ENCODE peak calls at places on chromosomes 1 and 21, in eight cellular contexts. H, T, O, K, E, S, Z and B are unnamed samples.
A peak's percentile ranks its signal among the peaks of the same experiment; 100 is the strongest.

GRCh38 chr1:241637604-241638003 is 2.6 kb downstream of the CHML start:
- DNase-seq in H (no peak), T (no peak), O (peak; percentile 56), K (no peak), E (no peak), S (peak; percentile 75), Z (no peak), B (no peak)

GRCh38 chr1:93964777-93965200 is 55.6 kb upstream of the GCLM start:
- DNase-seq in H (no peak), T (no peak), O (peak; percentile 38), K (no peak), E (no peak), S (peak; percentile 53), Z (no peak), B (peak; percentile 34)

GRCh38 chr1:13699510-13699909 is 478 bp upstream of the PRDM2 start:
- DNase-seq in H (no peak), T (no peak), O (peak; percentile 4), K (no peak), E (peak; percentile 11), S (peak; percentile 16), Z (no peak), B (no peak)

GRCh38 chr1:49013046-49013445 is 236.4 kb upstream of the BEND5 start:
- DNase-seq in H (no peak), T (no peak), O (no peak), K (no peak), E (no peak), S (no peak), Z (no peak), B (no peak)

GRCh38 chr1:62325696-62326095 is 6.5 kb upstream of the KANK4 start:
- DNase-seq in H (peak; percentile 9), T (no peak), O (peak; percentile 88), K (no peak), E (no peak), S (no peak), Z (no peak), B (no peak)

GRCh38 chr1:207027221-207027777 is 5.3 kb downstream of the C1orf116 start:
- DNase-seq in H (no peak), T (no peak), O (peak; percentile 83), K (no peak), E (no peak), S (no peak), Z (peak; percentile 52), B (no peak)

GRCh38 chr21:14097881-14098499 is 112.8 kb downstream of the LIPI start:
- DNase-seq in H (no peak), T (no peak), O (no peak), K (no peak), E (no peak), S (no peak), Z (no peak), B (no peak)

GRCh38 chr1:47436304-47436978 is 1.4 kb upstream of the FOXD2 start:
- DNase-seq in H (peak; percentile 30), T (peak; percentile 81), O (peak; percentile 80), K (peak; percentile 79), E (peak; percentile 89), S (peak; percentile 85), Z (peak; percentile 77), B (peak; percentile 92)

GRCh38 chr1:191022856-191023255 is 545.2 kb upstream of the BRINP3 start:
- DNase-seq in H (peak; percentile 56), T (no peak), O (peak; percentile 64), K (no peak), E (no peak), S (no peak), Z (no peak), B (no peak)

GRCh38 chr21:30257773-30258172 is 25.0 kb downstream of the KRTAP24-1 start:
- DNase-seq in H (no peak), T (no peak), O (no peak), K (no peak), E (no peak), S (peak; percentile 41), Z (no peak), B (peak; percentile 2)